ENCODE peak calls at places on chromosomes 7 and 10, in eight cellular contexts. C is HCT116, J is adrenal gland, G is H1, N is GM12878, X is IMR-90, W is suprapubic skin, F is NB4. I is an unnamed sample.
A peak's percentile ranks its signal among the peaks of the same experiment; 100 is the strongest.

GRCh38 chr10:91090761-91091529 is 129.5 kb upstream of the PCGF5 start:
- DNase-seq in C (no peak), J (no peak), G (no peak), N (no peak), X (no peak), W (no peak), F (peak; percentile 6), I (no peak)

GRCh38 chr10:17431871-17432311 is 22.5 kb downstream of the ST8SIA6 start:
- DNase-seq in C (no peak), J (no peak), G (peak; percentile 7), N (no peak), X (peak; percentile 70), W (no peak), F (no peak), I (no peak)

GRCh38 chr10:98357208-98357836 is 57.7 kb downstream of the PYROXD2 start:
- DNase-seq in C (no peak), J (no peak), G (no peak), N (no peak), X (peak; percentile 90), W (no peak), F (peak; percentile 68), I (no peak)

GRCh38 chr10:116787018-116787674 is 44.8 kb upstream of the HSPA12A start:
- DNase-seq in C (no peak), J (no peak), G (no peak), N (no peak), X (no peak), W (no peak), F (no peak), I (no peak)

GRCh38 chr7:18320971-18321567 is 174.5 kb upstream of the HDAC9 start:
- DNase-seq in C (peak; percentile 43), J (no peak), G (no peak), N (no peak), X (peak; percentile 58), W (no peak), F (peak; percentile 80), I (no peak)

GRCh38 chr7:1043552-1044188 is 676 bp upstream of the GPR146 start:
- DNase-seq in C (no peak), J (no peak), G (no peak), N (no peak), X (no peak), W (no peak), F (no peak), I (no peak)

GRCh38 chr10:87761892-87762291 is 56.1 kb downstream of the ATAD1 start:
- DNase-seq in C (peak; percentile 40), J (peak; percentile 74), G (no peak), N (no peak), X (peak; percentile 82), W (no peak), F (peak; percentile 82), I (no peak)

GRCh38 chr10:6578221-6579192 is 1.6 kb downstream of the PRKCQ start:
- DNase-seq in C (no peak), J (no peak), G (no peak), N (no peak), X (no peak), W (no peak), F (no peak), I (no peak)

GRCh38 chr7:75533926-75534325 is 41.8 kb downstream of the SPDYE5 start:
- DNase-seq in C (no peak), J (no peak), G (peak; percentile 29), N (no peak), X (no peak), W (no peak), F (no peak), I (peak; percentile 17)

GRCh38 chr10:96588060-96588554 is 1.3 kb upstream of the TM9SF3 start:
- DNase-seq in C (no peak), J (no peak), G (no peak), N (no peak), X (no peak), W (no peak), F (peak; percentile 17), I (no peak)
- TF ChIP-seq POLR2A in C (no peak), J (no peak), G (no peak), N (no peak), X (no peak), W (no peak), F (no peak), I (no peak)

GRCh38 chr10:50653142-50653541 is 29.4 kb upstream of the SGMS1 start:
- DNase-seq in C (peak; percentile 8), J (peak; percentile 58), G (no peak), N (no peak), X (peak; percentile 47), W (no peak), F (peak; percentile 18), I (no peak)
- H3K4me3 ChIP-seq in C (no peak overlapping the region), J (no peak overlapping the region), G (no peak overlapping the region), N (no peak overlapping the region), X (no peak overlapping the region), W (no peak overlapping the region), F (no peak overlapping the region), I (no peak overlapping the region)

GRCh38 chr10:97292862-97293198 is 393 bp upstream of the ARHGAP19 start:
- DNase-seq in C (no peak), J (no peak), G (no peak), N (no peak), X (no peak), W (no peak), F (no peak), I (no peak)

GRCh38 chr10:97297556-97298222 is 5.3 kb upstream of the ARHGAP19 start:
- DNase-seq in C (no peak), J (no peak), G (no peak), N (no peak), X (no peak), W (no peak), F (no peak), I (no peak)

GRCh38 chr10:97298223-97298571 is 5.8 kb upstream of the ARHGAP19 start:
- DNase-seq in C (no peak), J (no peak), G (no peak), N (no peak), X (no peak), W (no peak), F (no peak), I (no peak)

GRCh38 chr10:97291357-97292096 is 910 bp downstream of the ARHGAP19 start:
- DNase-seq in C (no peak), J (peak; percentile 51), G (no peak), N (no peak), X (no peak), W (no peak), F (no peak), I (no peak)

DNA sequence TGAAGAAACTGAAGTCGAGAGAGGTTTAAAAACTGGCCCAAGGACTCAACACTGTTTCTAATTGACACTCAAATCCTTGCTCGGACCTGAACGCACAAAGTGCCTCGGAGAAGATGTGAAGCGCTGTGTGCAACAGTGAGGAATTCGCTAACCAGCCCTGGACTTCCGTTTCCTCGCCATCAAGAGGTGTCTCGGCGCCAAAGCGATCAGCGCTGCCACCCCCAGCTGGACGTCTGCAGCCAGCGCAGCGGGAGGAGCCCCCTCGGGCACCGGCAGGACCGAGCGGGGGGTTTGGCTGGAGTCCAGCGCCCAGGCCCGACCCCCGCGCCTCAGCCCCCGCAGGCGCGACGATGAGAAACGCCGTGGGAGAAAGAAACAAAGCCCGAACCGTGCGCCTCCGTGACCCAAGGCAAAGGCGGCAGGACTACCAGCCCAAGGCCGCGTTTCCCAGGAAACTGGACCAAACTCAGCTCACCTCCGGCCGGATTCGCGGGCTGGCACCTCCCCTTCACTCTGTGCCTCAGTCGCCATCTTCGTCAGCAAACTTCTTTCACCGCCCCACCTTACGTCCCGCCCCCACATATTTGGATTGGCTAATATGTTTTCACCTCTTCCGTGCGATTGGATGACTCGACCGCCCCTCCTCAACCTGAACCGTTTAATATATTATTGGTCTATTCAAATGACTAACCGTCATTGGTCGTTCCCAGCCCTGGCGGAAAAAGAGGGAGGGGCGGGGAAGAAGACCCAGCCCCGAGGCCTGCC is at the start of gene ARHGAP19:
- DNase-seq in C (peak; percentile 98), J (peak; percentile 99), G (peak; percentile 92), N (peak; percentile 95), X (peak; percentile 99), W (peak; percentile 98), F (peak; percentile 100), I (peak; percentile 99)
- TF ChIP-seq POLR2A in C (peak; percentile 58), J (peak; percentile 85), G (peak; percentile 81), N (peak; percentile 86), X (peak; percentile 84), W (no peak), F (peak; percentile 68), I (peak; percentile 18)

GRCh38 chr7:143384148-143384547 is 3.0 kb downstream of the ZYX start:
- DNase-seq in C (no peak), J (no peak), G (no peak), N (no peak), X (peak; percentile 59), W (no peak), F (no peak), I (peak; percentile 74)
- H3K4me3 ChIP-seq in C (no peak overlapping the region), J (no peak overlapping the region), G (no peak overlapping the region), N (peak overlapping the region; percentile 53), X (peak overlapping the region; percentile 68), W (peak overlapping the region; percentile 74), F (peak overlapping the region; percentile 92), I (peak overlapping the region; percentile 92)

GRCh38 chr10:124706876-124707516 is 37.2 kb downstream of the FAM53B start:
- DNase-seq in C (no peak), J (no peak), G (no peak), N (no peak), X (no peak), W (no peak), F (no peak), I (no peak)
- TF ChIP-seq POLR2A in C (no peak), J (no peak), G (no peak), N (no peak), X (no peak), W (no peak), F (no peak), I (no peak)

GRCh38 chr7:11170863-11171568 is 197.3 kb downstream of the PHF14 start:
- DNase-seq in C (no peak), J (no peak), G (no peak), N (no peak), X (no peak), W (no peak), F (no peak), I (no peak)

GRCh38 chr7:11171569-11172192 is 198.0 kb downstream of the PHF14 start:
- DNase-seq in C (no peak), J (no peak), G (no peak), N (no peak), X (no peak), W (no peak), F (no peak), I (no peak)

GRCh38 chr7:11166051-11166450 is 192.4 kb downstream of the PHF14 start:
- DNase-seq in C (no peak), J (no peak), G (no peak), N (no peak), X (no peak), W (no peak), F (no peak), I (no peak)

GRCh38 chr7:11168622-11169170 is 195.0 kb downstream of the PHF14 start:
- DNase-seq in C (no peak), J (no peak), G (no peak), N (no peak), X (no peak), W (no peak), F (no peak), I (no peak)

DNA sequence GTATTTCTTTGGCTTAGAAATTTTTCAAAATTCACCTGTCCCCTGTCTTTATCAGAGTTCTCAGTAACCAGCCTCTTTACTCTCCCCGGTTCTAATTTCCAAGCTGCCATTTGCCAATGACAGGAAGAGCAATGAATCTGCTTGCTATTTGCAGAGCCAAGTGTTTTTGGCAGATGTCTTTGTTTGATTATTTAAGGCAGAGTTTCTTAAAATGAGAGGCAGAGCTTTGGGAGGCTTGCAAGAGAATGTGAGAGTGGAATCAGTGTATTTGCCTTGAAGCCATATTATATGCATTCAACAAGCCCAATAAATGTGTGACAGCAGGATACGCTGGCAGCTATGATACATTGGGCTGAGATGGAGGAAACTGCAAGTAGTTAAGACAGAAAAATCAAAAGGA is 196.5 kb downstream of the PHF14 start:
- DNase-seq in C (no peak), J (no peak), G (no peak), N (no peak), X (no peak), W (no peak), F (no peak), I (no peak)
- H3K4me3 ChIP-seq in C (no peak overlapping the region), J (no peak overlapping the region), G (no peak overlapping the region), N (no peak overlapping the region), X (no peak overlapping the region), W (no peak overlapping the region), F (no peak overlapping the region), I (no peak overlapping the region)